ENCODE peak calls at places on chromosome 6, in four cellular contexts. One of them, this sample, is unnamed.

GRCh38 chr6:52213127-52213526 is 27.0 kb downstream of the IL17A start:
- DNase-seq in breast epithelium: no peak
- DNase-seq in B cell: no peak
- DNase-seq in natural killer cell: no peak
- DNase-seq in this sample: no peak

GRCh38 chr6:75934643-75935472 is 137.6 kb downstream of the IMPG1 start:
- DNase-seq in B cell: peak
- DNase-seq in breast epithelium: no peak
- DNase-seq in natural killer cell: no peak
- DNase-seq in this sample: no peak

GRCh38 chr6:146290589-146290901 is 253.1 kb upstream of the RAB32 start:
- DNase-seq in B cell: no peak
- DNase-seq in natural killer cell: no peak
- DNase-seq in breast epithelium: no peak
- DNase-seq in this sample: no peak

GRCh38 chr6:45464685-45465084 is 87.0 kb upstream of the SUPT3H start:
- DNase-seq in B cell: no peak
- DNase-seq in breast epithelium: no peak
- DNase-seq in natural killer cell: no peak
- DNase-seq in this sample: no peak

GRCh38 chr6:53691667-53692133 is 26.1 kb upstream of the KLHL31 start:
- DNase-seq in breast epithelium: no peak
- DNase-seq in B cell: no peak
- DNase-seq in natural killer cell: no peak
- DNase-seq in this sample: no peak

GRCh38 chr6:52417675-52418111 is 2.4 kb upstream of the EFHC1 start:
- DNase-seq in breast epithelium: no peak
- DNase-seq in natural killer cell: no peak
- DNase-seq in B cell: no peak
- DNase-seq in this sample: no peak

GRCh38 chr6:67952121-67952520 is 683.0 kb upstream of the ADGRB3 start:
- DNase-seq in natural killer cell: no peak
- DNase-seq in breast epithelium: no peak
- DNase-seq in B cell: no peak
- DNase-seq in this sample: no peak

GRCh38 chr6:3612341-3613041 is 139.0 kb downstream of the PXDC1 start:
- DNase-seq in breast epithelium: peak
- DNase-seq in B cell: no peak
- DNase-seq in natural killer cell: no peak
- DNase-seq in this sample: no peak

GRCh38 chr6:32113386-32114352 is 4.5 kb upstream of the TNXB start:
- DNase-seq in breast epithelium: no peak
- DNase-seq in natural killer cell: no peak
- DNase-seq in B cell: no peak
- DNase-seq in this sample: peak

GRCh38 chr6:137145421-137145820 is 28.0 kb downstream of the IL22RA2 start:
- DNase-seq in natural killer cell: no peak
- DNase-seq in breast epithelium: no peak
- DNase-seq in B cell: no peak
- DNase-seq in this sample: no peak

GRCh38 chr6:44054635-44055559 is 72.4 kb downstream of the MRPL14 start:
- DNase-seq in breast epithelium: no peak
- DNase-seq in natural killer cell: no peak
- DNase-seq in B cell: no peak
- DNase-seq in this sample: no peak

GRCh38 chr6:41836022-41836659 is 48.6 kb downstream of the TOMM6 start:
- DNase-seq in B cell: no peak
- DNase-seq in natural killer cell: no peak
- DNase-seq in breast epithelium: no peak
- DNase-seq in this sample: no peak

GRCh38 chr6:93992976-93993375 is 573.6 kb upstream of the EPHA7 start:
- DNase-seq in natural killer cell: no peak
- DNase-seq in breast epithelium: no peak
- DNase-seq in B cell: no peak
- DNase-seq in this sample: no peak

GRCh38 chr6:38068854-38069253 is 249.3 kb downstream of the ZFAND3 start:
- DNase-seq in breast epithelium: no peak
- DNase-seq in B cell: no peak
- DNase-seq in natural killer cell: no peak
- DNase-seq in this sample: no peak
- TF ChIP-seq CTCF in breast epithelium: no peak
- TF ChIP-seq CTCF in B cell: no peak
- TF ChIP-seq CTCF in natural killer cell: no peak
- TF ChIP-seq CTCF in this sample: no peak

DNA sequence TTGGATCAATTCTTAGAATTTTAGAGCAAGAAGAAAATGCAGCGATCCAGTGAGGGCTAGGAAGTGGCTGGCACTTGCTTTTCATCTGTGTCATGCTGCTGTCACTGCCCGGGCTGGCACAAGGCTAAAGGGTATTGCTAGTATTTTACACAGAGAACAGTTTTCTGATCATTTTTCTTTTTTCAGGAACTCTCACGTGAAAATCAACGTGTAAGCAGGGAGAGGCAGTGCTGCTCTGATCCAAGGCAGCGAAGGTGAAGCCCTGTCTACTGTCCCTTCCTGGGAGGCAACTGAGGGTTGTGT is 38.4 kb upstream of the ARG1 start:
- DNase-seq in B cell: no peak
- DNase-seq in breast epithelium: no peak
- DNase-seq in natural killer cell: no peak
- DNase-seq in this sample: no peak
- TF ChIP-seq CTCF in B cell: no peak
- TF ChIP-seq CTCF in breast epithelium: no peak
- TF ChIP-seq CTCF in natural killer cell: no peak
- TF ChIP-seq CTCF in this sample: no peak

DNA sequence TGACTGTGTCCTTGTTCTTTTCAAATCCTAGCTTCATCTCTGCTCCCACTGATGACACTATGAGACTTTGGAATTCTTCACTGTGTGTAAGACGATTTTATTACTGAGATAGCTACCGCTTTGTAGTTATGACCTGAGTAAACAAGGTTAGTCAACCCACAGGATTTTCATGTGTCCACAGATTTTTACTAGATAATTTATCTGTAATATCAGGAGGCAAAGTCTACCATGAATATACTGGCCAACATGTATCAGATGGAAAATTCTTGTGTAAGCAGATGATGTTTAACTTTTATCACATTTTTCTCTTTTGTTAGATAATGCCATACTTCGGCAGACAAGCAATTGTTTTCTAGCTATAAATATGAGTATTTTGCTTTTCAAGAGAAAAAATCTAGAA is 119.8 kb downstream of the SGK1 start:
- DNase-seq in B cell: no peak
- DNase-seq in breast epithelium: no peak
- DNase-seq in natural killer cell: no peak
- DNase-seq in this sample: no peak
- TF ChIP-seq CTCF in B cell: no peak
- TF ChIP-seq CTCF in breast epithelium: no peak
- TF ChIP-seq CTCF in natural killer cell: no peak
- TF ChIP-seq CTCF in this sample: no peak

DNA sequence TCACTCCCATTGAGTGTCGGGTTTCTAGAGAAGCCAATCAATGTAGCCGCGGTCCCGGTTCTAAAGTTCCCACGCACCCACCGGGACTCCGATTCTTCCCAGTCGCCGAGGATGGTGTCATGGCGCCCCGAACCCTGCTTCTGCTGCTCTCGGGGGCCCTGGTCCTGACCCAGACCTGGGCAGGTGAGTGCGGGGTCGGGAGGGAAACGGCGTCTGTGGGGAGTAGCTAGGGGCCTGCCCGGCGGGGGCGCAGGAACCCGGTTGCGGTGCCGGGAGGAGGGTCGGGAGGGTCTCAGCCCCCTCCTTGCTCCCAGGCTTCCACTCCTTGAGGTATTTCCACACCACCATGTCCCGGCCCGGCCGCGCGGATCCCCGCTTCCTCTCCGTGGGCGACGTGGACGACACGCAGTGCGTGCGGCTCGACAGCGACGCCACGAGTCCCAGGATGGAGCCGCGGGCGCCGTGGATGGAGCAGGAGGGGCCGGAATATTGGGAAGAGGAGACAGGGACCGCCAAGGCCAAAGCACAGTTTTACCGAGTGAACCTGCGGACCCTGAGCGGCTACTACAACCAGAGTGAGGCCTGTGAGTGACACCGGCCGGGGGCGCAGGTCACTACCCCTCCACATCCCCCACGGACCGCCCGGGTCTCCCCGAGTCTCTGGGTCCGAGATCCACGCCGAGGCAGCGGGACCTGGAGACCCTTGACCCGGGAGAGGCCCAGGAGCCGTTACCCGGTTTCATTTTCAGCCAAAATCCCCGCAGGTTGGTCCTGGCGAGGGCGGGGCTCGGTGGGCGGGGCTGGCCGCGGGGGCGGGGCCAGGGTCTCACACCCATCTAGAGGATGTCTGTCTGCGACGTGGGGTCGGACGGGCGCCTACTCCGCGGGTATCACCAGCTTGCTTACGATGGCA is 35.2 kb upstream of the HLA-G start:
- DNase-seq in natural killer cell: peak
- DNase-seq in breast epithelium: peak
- DNase-seq in B cell: peak
- DNase-seq in this sample: peak
- TF ChIP-seq CTCF in natural killer cell: peak
- TF ChIP-seq CTCF in breast epithelium: peak
- TF ChIP-seq CTCF in B cell: no peak
- TF ChIP-seq CTCF in this sample: peak

GRCh38 chr6:148533309-148534107 is 190.9 kb downstream of the SASH1 start:
- DNase-seq in breast epithelium: no peak
- DNase-seq in B cell: no peak
- DNase-seq in natural killer cell: no peak
- DNase-seq in this sample: no peak
- TF ChIP-seq CTCF in breast epithelium: no peak
- TF ChIP-seq CTCF in B cell: no peak
- TF ChIP-seq CTCF in natural killer cell: no peak
- TF ChIP-seq CTCF in this sample: no peak

DNA sequence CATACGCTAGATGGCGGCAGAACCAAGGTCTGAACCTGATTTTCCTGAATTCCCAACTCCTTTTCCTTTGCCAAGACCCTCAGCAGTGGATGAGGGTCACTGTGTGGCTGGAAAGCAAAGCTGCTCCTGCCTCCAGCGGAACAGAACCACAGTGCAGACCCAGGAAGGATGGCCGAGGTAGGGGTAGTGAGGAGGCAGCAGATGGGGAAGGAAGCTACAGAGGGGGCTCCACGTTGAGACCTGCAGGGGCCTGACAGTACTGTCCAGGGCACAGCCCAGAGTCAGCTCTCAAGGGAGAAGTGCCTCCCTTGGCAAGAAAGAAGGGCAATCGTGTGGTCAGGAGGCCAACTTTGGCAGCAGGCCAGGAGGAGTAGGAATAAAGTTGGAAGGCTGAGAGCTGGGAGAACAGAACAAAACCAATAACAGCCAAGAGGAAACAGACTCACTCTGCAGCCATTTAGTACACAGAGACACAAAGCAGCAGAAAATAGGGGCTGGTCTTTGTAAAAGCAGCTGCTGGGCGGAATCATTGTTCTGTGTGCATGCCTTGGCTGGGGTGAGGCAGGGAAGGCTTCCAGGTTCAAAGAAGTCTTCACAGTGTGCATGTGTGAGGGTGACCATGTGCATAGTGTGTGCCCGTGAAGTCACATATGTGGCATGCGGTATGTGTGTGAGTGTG is 3.1 kb downstream of the GABRR2 start:
- DNase-seq in B cell: no peak
- DNase-seq in breast epithelium: no peak
- DNase-seq in natural killer cell: no peak
- DNase-seq in this sample: peak
- TF ChIP-seq CTCF in B cell: no peak
- TF ChIP-seq CTCF in breast epithelium: peak
- TF ChIP-seq CTCF in natural killer cell: no peak
- TF ChIP-seq CTCF in this sample: no peak

GRCh38 chr6:105364243-105364642 is 38.6 kb downstream of the PREP start:
- DNase-seq in natural killer cell: no peak
- DNase-seq in breast epithelium: no peak
- DNase-seq in B cell: no peak
- DNase-seq in this sample: no peak

GRCh38 chr6:105359419-105360366 is 43.2 kb downstream of the PREP start:
- DNase-seq in breast epithelium: no peak
- DNase-seq in B cell: no peak
- DNase-seq in natural killer cell: no peak
- DNase-seq in this sample: no peak

GRCh38 chr6:105369145-105369544 is 33.7 kb downstream of the PREP start:
- DNase-seq in breast epithelium: no peak
- DNase-seq in natural killer cell: no peak
- DNase-seq in B cell: no peak
- DNase-seq in this sample: no peak

GRCh38 chr6:105363100-105363754 is 39.7 kb downstream of the PREP start:
- DNase-seq in B cell: no peak
- DNase-seq in breast epithelium: no peak
- DNase-seq in natural killer cell: no peak
- DNase-seq in this sample: no peak
- TF ChIP-seq CTCF in B cell: no peak
- TF ChIP-seq CTCF in breast epithelium: no peak
- TF ChIP-seq CTCF in natural killer cell: no peak
- TF ChIP-seq CTCF in this sample: no peak

DNA sequence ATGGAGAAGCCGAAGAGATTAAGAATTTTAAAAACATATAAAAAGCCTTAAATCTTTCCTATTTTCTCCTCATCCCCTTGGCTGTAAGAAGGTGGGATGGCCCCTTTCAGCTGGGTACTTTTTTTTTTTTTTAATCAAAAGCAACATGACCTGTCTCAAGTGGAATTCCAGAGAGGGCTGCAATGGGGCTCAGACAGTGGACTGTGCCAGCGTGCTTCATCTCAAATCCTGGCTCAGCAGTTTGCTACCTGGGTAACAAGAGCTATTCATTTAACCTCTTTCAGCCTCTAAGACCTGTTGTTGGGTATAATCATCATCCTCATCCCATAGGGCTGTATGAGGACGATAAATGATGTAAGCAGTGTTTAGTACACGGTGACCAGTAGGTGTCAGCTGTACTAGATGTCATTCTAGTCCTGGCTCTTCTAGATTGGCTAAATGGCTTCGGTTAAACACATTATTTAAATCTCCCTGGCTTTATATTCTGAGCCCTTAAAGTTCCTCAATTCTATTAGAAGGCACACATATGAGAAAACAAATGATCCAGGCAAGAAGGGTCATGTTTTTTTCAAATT is 6.9 kb upstream of the PPP1R3G start:
- DNase-seq in B cell: no peak
- DNase-seq in natural killer cell: no peak
- DNase-seq in breast epithelium: no peak
- DNase-seq in this sample: no peak
- TF ChIP-seq CTCF in B cell: no peak
- TF ChIP-seq CTCF in natural killer cell: no peak
- TF ChIP-seq CTCF in breast epithelium: no peak
- TF ChIP-seq CTCF in this sample: no peak

GRCh38 chr6:150456466-150456865 is 87.7 kb downstream of the IYD start:
- DNase-seq in breast epithelium: no peak
- DNase-seq in natural killer cell: no peak
- DNase-seq in B cell: no peak
- DNase-seq in this sample: no peak
- TF ChIP-seq CTCF in breast epithelium: no peak
- TF ChIP-seq CTCF in natural killer cell: no peak
- TF ChIP-seq CTCF in B cell: no peak
- TF ChIP-seq CTCF in this sample: no peak